ENCODE peak calls at places on chromosomes 1 and 21, in nine cellular contexts. One of them, this sample, is unnamed.

GRCh38 chr1:160219062-160219929 is 14.1 kb downstream of the PEA15 start:
- DNase-seq in cardiac septum: no peak
- DNase-seq in choroid plexus epithelial cell: peak
- DNase-seq in stimulated activated CD4-positive, alpha-beta T cell treated with anti-CD3 and anti-CD28 coated beads, Interleukin-12 subunit alpha, Interleukin-12 subunit beta, amount 100 ng/mL, for 24 hours: no peak
- DNase-seq in HT-29: peak
- DNase-seq in astrocyte of the cerebellum: peak
- DNase-seq in iris pigment epithelial cell: peak
- DNase-seq in C1 segment of cervical spinal cord: peak
- DNase-seq in T-helper 17 cell: no peak
- DNase-seq in this sample: peak

GRCh38 chr1:23020731-23021130 is 1.5 kb downstream of the KDM1A start:
- DNase-seq in cardiac septum: no peak
- DNase-seq in choroid plexus epithelial cell: no peak
- DNase-seq in stimulated activated CD4-positive, alpha-beta T cell treated with anti-CD3 and anti-CD28 coated beads, Interleukin-12 subunit alpha, Interleukin-12 subunit beta, amount 100 ng/mL, for 24 hours: no peak
- DNase-seq in HT-29: peak
- DNase-seq in astrocyte of the cerebellum: no peak
- DNase-seq in iris pigment epithelial cell: no peak
- DNase-seq in C1 segment of cervical spinal cord: no peak
- DNase-seq in T-helper 17 cell: no peak
- DNase-seq in this sample: no peak

GRCh38 chr1:107877092-107877491 is 87.9 kb downstream of the VAV3 start:
- DNase-seq in cardiac septum: no peak
- DNase-seq in choroid plexus epithelial cell: peak
- DNase-seq in stimulated activated CD4-positive, alpha-beta T cell treated with anti-CD3 and anti-CD28 coated beads, Interleukin-12 subunit alpha, Interleukin-12 subunit beta, amount 100 ng/mL, for 24 hours: no peak
- DNase-seq in HT-29: no peak
- DNase-seq in astrocyte of the cerebellum: peak
- DNase-seq in iris pigment epithelial cell: peak
- DNase-seq in C1 segment of cervical spinal cord: no peak
- DNase-seq in T-helper 17 cell: no peak
- DNase-seq in this sample: no peak

GRCh38 chr1:64046871-64047270 is 156.6 kb upstream of the UBE2U start:
- DNase-seq in cardiac septum: no peak
- DNase-seq in choroid plexus epithelial cell: no peak
- DNase-seq in stimulated activated CD4-positive, alpha-beta T cell treated with anti-CD3 and anti-CD28 coated beads, Interleukin-12 subunit alpha, Interleukin-12 subunit beta, amount 100 ng/mL, for 24 hours: no peak
- DNase-seq in HT-29: no peak
- DNase-seq in astrocyte of the cerebellum: no peak
- DNase-seq in iris pigment epithelial cell: no peak
- DNase-seq in C1 segment of cervical spinal cord: no peak
- DNase-seq in T-helper 17 cell: no peak
- DNase-seq in this sample: no peak

GRCh38 chr1:169326644-169327316 is 40.8 kb downstream of the NME7 start:
- DNase-seq in cardiac septum: no peak
- DNase-seq in choroid plexus epithelial cell: peak
- DNase-seq in stimulated activated CD4-positive, alpha-beta T cell treated with anti-CD3 and anti-CD28 coated beads, Interleukin-12 subunit alpha, Interleukin-12 subunit beta, amount 100 ng/mL, for 24 hours: no peak
- DNase-seq in HT-29: no peak
- DNase-seq in astrocyte of the cerebellum: peak
- DNase-seq in iris pigment epithelial cell: peak
- DNase-seq in C1 segment of cervical spinal cord: no peak
- DNase-seq in T-helper 17 cell: no peak
- DNase-seq in this sample: no peak

GRCh38 chr1:13662498-13662897 is 37.5 kb upstream of the PRDM2 start:
- DNase-seq in cardiac septum: no peak
- DNase-seq in choroid plexus epithelial cell: peak
- DNase-seq in stimulated activated CD4-positive, alpha-beta T cell treated with anti-CD3 and anti-CD28 coated beads, Interleukin-12 subunit alpha, Interleukin-12 subunit beta, amount 100 ng/mL, for 24 hours: no peak
- DNase-seq in HT-29: no peak
- DNase-seq in astrocyte of the cerebellum: no peak
- DNase-seq in iris pigment epithelial cell: peak
- DNase-seq in C1 segment of cervical spinal cord: no peak
- DNase-seq in T-helper 17 cell: no peak
- DNase-seq in this sample: no peak

GRCh38 chr1:202135221-202135721 is 9.3 kb downstream of the ARL8A start:
- DNase-seq in cardiac septum: peak
- DNase-seq in choroid plexus epithelial cell: peak
- DNase-seq in stimulated activated CD4-positive, alpha-beta T cell treated with anti-CD3 and anti-CD28 coated beads, Interleukin-12 subunit alpha, Interleukin-12 subunit beta, amount 100 ng/mL, for 24 hours: no peak
- DNase-seq in HT-29: peak
- DNase-seq in astrocyte of the cerebellum: peak
- DNase-seq in iris pigment epithelial cell: peak
- DNase-seq in C1 segment of cervical spinal cord: peak
- DNase-seq in T-helper 17 cell: peak
- DNase-seq in this sample: peak

GRCh38 chr21:15140321-15141019 is 75.7 kb upstream of the NRIP1 start:
- DNase-seq in cardiac septum: no peak
- DNase-seq in choroid plexus epithelial cell: peak
- DNase-seq in stimulated activated CD4-positive, alpha-beta T cell treated with anti-CD3 and anti-CD28 coated beads, Interleukin-12 subunit alpha, Interleukin-12 subunit beta, amount 100 ng/mL, for 24 hours: no peak
- DNase-seq in HT-29: peak
- DNase-seq in astrocyte of the cerebellum: no peak
- DNase-seq in iris pigment epithelial cell: no peak
- DNase-seq in C1 segment of cervical spinal cord: no peak
- DNase-seq in T-helper 17 cell: no peak
- DNase-seq in this sample: no peak

GRCh38 chr1:87508247-87508646 is 179.6 kb downstream of the LMO4 start:
- DNase-seq in cardiac septum: no peak
- DNase-seq in choroid plexus epithelial cell: peak
- DNase-seq in stimulated activated CD4-positive, alpha-beta T cell treated with anti-CD3 and anti-CD28 coated beads, Interleukin-12 subunit alpha, Interleukin-12 subunit beta, amount 100 ng/mL, for 24 hours: no peak
- DNase-seq in HT-29: no peak
- DNase-seq in astrocyte of the cerebellum: no peak
- DNase-seq in iris pigment epithelial cell: peak
- DNase-seq in C1 segment of cervical spinal cord: no peak
- DNase-seq in T-helper 17 cell: no peak
- DNase-seq in this sample: no peak

GRCh38 chr1:54229281-54229891 is 29.4 kb downstream of the MRPL37 start:
- DNase-seq in cardiac septum: no peak
- DNase-seq in choroid plexus epithelial cell: peak
- DNase-seq in stimulated activated CD4-positive, alpha-beta T cell treated with anti-CD3 and anti-CD28 coated beads, Interleukin-12 subunit alpha, Interleukin-12 subunit beta, amount 100 ng/mL, for 24 hours: no peak
- DNase-seq in HT-29: no peak
- DNase-seq in astrocyte of the cerebellum: no peak
- DNase-seq in iris pigment epithelial cell: peak
- DNase-seq in C1 segment of cervical spinal cord: peak
- DNase-seq in T-helper 17 cell: no peak
- DNase-seq in this sample: no peak

GRCh38 chr1:217089239-217090014 is 366.2 kb upstream of the ESRRG start:
- DNase-seq in cardiac septum: no peak
- DNase-seq in choroid plexus epithelial cell: peak
- DNase-seq in stimulated activated CD4-positive, alpha-beta T cell treated with anti-CD3 and anti-CD28 coated beads, Interleukin-12 subunit alpha, Interleukin-12 subunit beta, amount 100 ng/mL, for 24 hours: no peak
- DNase-seq in HT-29: peak
- DNase-seq in astrocyte of the cerebellum: no peak
- DNase-seq in iris pigment epithelial cell: peak
- DNase-seq in C1 segment of cervical spinal cord: peak
- DNase-seq in T-helper 17 cell: no peak
- DNase-seq in this sample: peak

GRCh38 chr21:42655797-42656770 is 2.7 kb downstream of the PDE9A start:
- DNase-seq in cardiac septum: no peak
- DNase-seq in choroid plexus epithelial cell: no peak
- DNase-seq in stimulated activated CD4-positive, alpha-beta T cell treated with anti-CD3 and anti-CD28 coated beads, Interleukin-12 subunit alpha, Interleukin-12 subunit beta, amount 100 ng/mL, for 24 hours: no peak
- DNase-seq in HT-29: peak
- DNase-seq in astrocyte of the cerebellum: no peak
- DNase-seq in iris pigment epithelial cell: no peak
- DNase-seq in C1 segment of cervical spinal cord: no peak
- DNase-seq in T-helper 17 cell: no peak
- DNase-seq in this sample: no peak

GRCh38 chr1:17531682-17532487 is 7.6 kb upstream of the ARHGEF10L start:
- DNase-seq in cardiac septum: peak
- DNase-seq in choroid plexus epithelial cell: peak
- DNase-seq in stimulated activated CD4-positive, alpha-beta T cell treated with anti-CD3 and anti-CD28 coated beads, Interleukin-12 subunit alpha, Interleukin-12 subunit beta, amount 100 ng/mL, for 24 hours: no peak
- DNase-seq in HT-29: peak
- DNase-seq in astrocyte of the cerebellum: no peak
- DNase-seq in iris pigment epithelial cell: peak
- DNase-seq in C1 segment of cervical spinal cord: peak
- DNase-seq in T-helper 17 cell: no peak
- DNase-seq in this sample: no peak

GRCh38 chr1:229952670-229953520 is 114.1 kb upstream of the GALNT2 start:
- DNase-seq in cardiac septum: no peak
- DNase-seq in choroid plexus epithelial cell: no peak
- DNase-seq in stimulated activated CD4-positive, alpha-beta T cell treated with anti-CD3 and anti-CD28 coated beads, Interleukin-12 subunit alpha, Interleukin-12 subunit beta, amount 100 ng/mL, for 24 hours: no peak
- DNase-seq in HT-29: no peak
- DNase-seq in astrocyte of the cerebellum: peak
- DNase-seq in iris pigment epithelial cell: peak
- DNase-seq in C1 segment of cervical spinal cord: no peak
- DNase-seq in T-helper 17 cell: no peak
- DNase-seq in this sample: no peak

GRCh38 chr1:111412839-111413238 is 14.7 kb downstream of the OVGP1 start:
- DNase-seq in cardiac septum: no peak
- DNase-seq in choroid plexus epithelial cell: no peak
- DNase-seq in stimulated activated CD4-positive, alpha-beta T cell treated with anti-CD3 and anti-CD28 coated beads, Interleukin-12 subunit alpha, Interleukin-12 subunit beta, amount 100 ng/mL, for 24 hours: no peak
- DNase-seq in HT-29: no peak
- DNase-seq in astrocyte of the cerebellum: no peak
- DNase-seq in iris pigment epithelial cell: no peak
- DNase-seq in C1 segment of cervical spinal cord: no peak
- DNase-seq in T-helper 17 cell: no peak
- DNase-seq in this sample: no peak

GRCh38 chr1:7690076-7690475 is 81.0 kb upstream of the VAMP3 start:
- DNase-seq in cardiac septum: no peak
- DNase-seq in choroid plexus epithelial cell: no peak
- DNase-seq in stimulated activated CD4-positive, alpha-beta T cell treated with anti-CD3 and anti-CD28 coated beads, Interleukin-12 subunit alpha, Interleukin-12 subunit beta, amount 100 ng/mL, for 24 hours: no peak
- DNase-seq in HT-29: no peak
- DNase-seq in astrocyte of the cerebellum: no peak
- DNase-seq in iris pigment epithelial cell: no peak
- DNase-seq in C1 segment of cervical spinal cord: no peak
- DNase-seq in T-helper 17 cell: no peak
- DNase-seq in this sample: no peak

GRCh38 chr1:170494369-170494768 is 37.6 kb upstream of the GORAB start:
- DNase-seq in cardiac septum: no peak
- DNase-seq in choroid plexus epithelial cell: peak
- DNase-seq in stimulated activated CD4-positive, alpha-beta T cell treated with anti-CD3 and anti-CD28 coated beads, Interleukin-12 subunit alpha, Interleukin-12 subunit beta, amount 100 ng/mL, for 24 hours: no peak
- DNase-seq in HT-29: no peak
- DNase-seq in astrocyte of the cerebellum: peak
- DNase-seq in iris pigment epithelial cell: peak
- DNase-seq in C1 segment of cervical spinal cord: no peak
- DNase-seq in T-helper 17 cell: no peak
- DNase-seq in this sample: no peak

GRCh38 chr1:27575861-27576331 is 28.0 kb downstream of the AHDC1 start:
- DNase-seq in cardiac septum: peak
- DNase-seq in choroid plexus epithelial cell: no peak
- DNase-seq in stimulated activated CD4-positive, alpha-beta T cell treated with anti-CD3 and anti-CD28 coated beads, Interleukin-12 subunit alpha, Interleukin-12 subunit beta, amount 100 ng/mL, for 24 hours: no peak
- DNase-seq in HT-29: peak
- DNase-seq in astrocyte of the cerebellum: no peak
- DNase-seq in iris pigment epithelial cell: peak
- DNase-seq in C1 segment of cervical spinal cord: peak
- DNase-seq in T-helper 17 cell: no peak
- DNase-seq in this sample: no peak

GRCh38 chr1:23736437-23737134 is 6.7 kb upstream of the ELOA start:
- DNase-seq in cardiac septum: no peak
- DNase-seq in choroid plexus epithelial cell: no peak
- DNase-seq in stimulated activated CD4-positive, alpha-beta T cell treated with anti-CD3 and anti-CD28 coated beads, Interleukin-12 subunit alpha, Interleukin-12 subunit beta, amount 100 ng/mL, for 24 hours: no peak
- DNase-seq in HT-29: no peak
- DNase-seq in astrocyte of the cerebellum: no peak
- DNase-seq in iris pigment epithelial cell: no peak
- DNase-seq in C1 segment of cervical spinal cord: no peak
- DNase-seq in T-helper 17 cell: no peak
- DNase-seq in this sample: no peak

GRCh38 chr1:116382321-116382720 is 9.3 kb downstream of the ATP1A1 start:
- DNase-seq in cardiac septum: no peak
- DNase-seq in choroid plexus epithelial cell: peak
- DNase-seq in stimulated activated CD4-positive, alpha-beta T cell treated with anti-CD3 and anti-CD28 coated beads, Interleukin-12 subunit alpha, Interleukin-12 subunit beta, amount 100 ng/mL, for 24 hours: no peak
- DNase-seq in HT-29: no peak
- DNase-seq in astrocyte of the cerebellum: no peak
- DNase-seq in iris pigment epithelial cell: peak
- DNase-seq in C1 segment of cervical spinal cord: no peak
- DNase-seq in T-helper 17 cell: no peak
- DNase-seq in this sample: no peak

GRCh38 chr1:156126043-156126700 is 11.7 kb downstream of the LMNA start:
- DNase-seq in cardiac septum: peak
- DNase-seq in choroid plexus epithelial cell: peak
- DNase-seq in stimulated activated CD4-positive, alpha-beta T cell treated with anti-CD3 and anti-CD28 coated beads, Interleukin-12 subunit alpha, Interleukin-12 subunit beta, amount 100 ng/mL, for 24 hours: no peak
- DNase-seq in HT-29: peak
- DNase-seq in astrocyte of the cerebellum: peak
- DNase-seq in iris pigment epithelial cell: peak
- DNase-seq in C1 segment of cervical spinal cord: peak
- DNase-seq in T-helper 17 cell: no peak
- DNase-seq in this sample: peak

GRCh38 chr1:28267633-28268032 is 8.3 kb downstream of the SESN2 start:
- DNase-seq in cardiac septum: no peak
- DNase-seq in choroid plexus epithelial cell: peak
- DNase-seq in stimulated activated CD4-positive, alpha-beta T cell treated with anti-CD3 and anti-CD28 coated beads, Interleukin-12 subunit alpha, Interleukin-12 subunit beta, amount 100 ng/mL, for 24 hours: no peak
- DNase-seq in HT-29: no peak
- DNase-seq in astrocyte of the cerebellum: no peak
- DNase-seq in iris pigment epithelial cell: no peak
- DNase-seq in C1 segment of cervical spinal cord: no peak
- DNase-seq in T-helper 17 cell: no peak
- DNase-seq in this sample: no peak

GRCh38 chr21:36818051-36818450 is 119.1 kb downstream of the SIM2 start:
- DNase-seq in cardiac septum: no peak
- DNase-seq in choroid plexus epithelial cell: no peak
- DNase-seq in stimulated activated CD4-positive, alpha-beta T cell treated with anti-CD3 and anti-CD28 coated beads, Interleukin-12 subunit alpha, Interleukin-12 subunit beta, amount 100 ng/mL, for 24 hours: no peak
- DNase-seq in HT-29: no peak
- DNase-seq in astrocyte of the cerebellum: no peak
- DNase-seq in iris pigment epithelial cell: no peak
- DNase-seq in C1 segment of cervical spinal cord: no peak
- DNase-seq in T-helper 17 cell: no peak
- DNase-seq in this sample: no peak

GRCh38 chr21:32626633-32627196 is 14.5 kb upstream of the CFAP298 start:
- DNase-seq in cardiac septum: no peak
- DNase-seq in choroid plexus epithelial cell: peak
- DNase-seq in stimulated activated CD4-positive, alpha-beta T cell treated with anti-CD3 and anti-CD28 coated beads, Interleukin-12 subunit alpha, Interleukin-12 subunit beta, amount 100 ng/mL, for 24 hours: no peak
- DNase-seq in HT-29: no peak
- DNase-seq in astrocyte of the cerebellum: peak
- DNase-seq in iris pigment epithelial cell: peak
- DNase-seq in C1 segment of cervical spinal cord: no peak
- DNase-seq in T-helper 17 cell: no peak
- DNase-seq in this sample: no peak

GRCh38 chr1:92484472-92485373 is 2.0 kb downstream of the GFI1 start:
- DNase-seq in cardiac septum: peak
- DNase-seq in choroid plexus epithelial cell: no peak
- DNase-seq in stimulated activated CD4-positive, alpha-beta T cell treated with anti-CD3 and anti-CD28 coated beads, Interleukin-12 subunit alpha, Interleukin-12 subunit beta, amount 100 ng/mL, for 24 hours: peak
- DNase-seq in HT-29: no peak
- DNase-seq in astrocyte of the cerebellum: no peak
- DNase-seq in iris pigment epithelial cell: no peak
- DNase-seq in C1 segment of cervical spinal cord: no peak
- DNase-seq in T-helper 17 cell: peak
- DNase-seq in this sample: no peak

GRCh38 chr1:41698916-41699860 is 214.7 kb upstream of the EDN2 start:
- DNase-seq in cardiac septum: no peak
- DNase-seq in choroid plexus epithelial cell: no peak
- DNase-seq in stimulated activated CD4-positive, alpha-beta T cell treated with anti-CD3 and anti-CD28 coated beads, Interleukin-12 subunit alpha, Interleukin-12 subunit beta, amount 100 ng/mL, for 24 hours: no peak
- DNase-seq in HT-29: no peak
- DNase-seq in astrocyte of the cerebellum: no peak
- DNase-seq in iris pigment epithelial cell: no peak
- DNase-seq in C1 segment of cervical spinal cord: no peak
- DNase-seq in T-helper 17 cell: no peak
- DNase-seq in this sample: no peak

GRCh38 chr1:114482585-114482984 is 28.4 kb downstream of the TRIM33 start:
- DNase-seq in cardiac septum: no peak
- DNase-seq in choroid plexus epithelial cell: no peak
- DNase-seq in stimulated activated CD4-positive, alpha-beta T cell treated with anti-CD3 and anti-CD28 coated beads, Interleukin-12 subunit alpha, Interleukin-12 subunit beta, amount 100 ng/mL, for 24 hours: no peak
- DNase-seq in HT-29: peak
- DNase-seq in astrocyte of the cerebellum: no peak
- DNase-seq in iris pigment epithelial cell: no peak
- DNase-seq in C1 segment of cervical spinal cord: no peak
- DNase-seq in T-helper 17 cell: no peak
- DNase-seq in this sample: no peak

GRCh38 chr1:53346814-53347176 is 18.9 kb upstream of the LRP8 start:
- DNase-seq in cardiac septum: no peak
- DNase-seq in choroid plexus epithelial cell: no peak
- DNase-seq in stimulated activated CD4-positive, alpha-beta T cell treated with anti-CD3 and anti-CD28 coated beads, Interleukin-12 subunit alpha, Interleukin-12 subunit beta, amount 100 ng/mL, for 24 hours: no peak
- DNase-seq in HT-29: no peak
- DNase-seq in astrocyte of the cerebellum: no peak
- DNase-seq in iris pigment epithelial cell: no peak
- DNase-seq in C1 segment of cervical spinal cord: no peak
- DNase-seq in T-helper 17 cell: no peak
- DNase-seq in this sample: no peak

GRCh38 chr1:151175910-151176309 is at the start of gene TMOD4:
- DNase-seq in cardiac septum: peak
- DNase-seq in choroid plexus epithelial cell: peak
- DNase-seq in stimulated activated CD4-positive, alpha-beta T cell treated with anti-CD3 and anti-CD28 coated beads, Interleukin-12 subunit alpha, Interleukin-12 subunit beta, amount 100 ng/mL, for 24 hours: no peak
- DNase-seq in HT-29: no peak
- DNase-seq in astrocyte of the cerebellum: no peak
- DNase-seq in iris pigment epithelial cell: peak
- DNase-seq in C1 segment of cervical spinal cord: no peak
- DNase-seq in T-helper 17 cell: no peak
- DNase-seq in this sample: no peak

GRCh38 chr1:10728595-10729410 is 67.6 kb downstream of the CASZ1 start:
- DNase-seq in cardiac septum: no peak
- DNase-seq in choroid plexus epithelial cell: no peak
- DNase-seq in stimulated activated CD4-positive, alpha-beta T cell treated with anti-CD3 and anti-CD28 coated beads, Interleukin-12 subunit alpha, Interleukin-12 subunit beta, amount 100 ng/mL, for 24 hours: no peak
- DNase-seq in HT-29: no peak
- DNase-seq in astrocyte of the cerebellum: no peak
- DNase-seq in iris pigment epithelial cell: no peak
- DNase-seq in C1 segment of cervical spinal cord: no peak
- DNase-seq in T-helper 17 cell: no peak
- DNase-seq in this sample: no peak

GRCh38 chr21:36164427-36164784 is 7.8 kb downstream of the DOP1B start:
- DNase-seq in cardiac septum: peak
- DNase-seq in choroid plexus epithelial cell: peak
- DNase-seq in stimulated activated CD4-positive, alpha-beta T cell treated with anti-CD3 and anti-CD28 coated beads, Interleukin-12 subunit alpha, Interleukin-12 subunit beta, amount 100 ng/mL, for 24 hours: no peak
- DNase-seq in HT-29: peak
- DNase-seq in astrocyte of the cerebellum: no peak
- DNase-seq in iris pigment epithelial cell: no peak
- DNase-seq in C1 segment of cervical spinal cord: no peak
- DNase-seq in T-helper 17 cell: no peak
- DNase-seq in this sample: no peak

This sample was measured in HTR-8/SVneo.